ENCODE peak calls at places on chromosomes 1 and 21, in eight cellular contexts. O, I, K, A, C, T, Q and V are unnamed samples.

GRCh38 chr1:70112838-70113237 is 92.5 kb downstream of the LRRC40 start:
- DNase-seq in A (no peak), Q (no peak), T (no peak), I (no peak), K (no peak), C (no peak), O (no peak), V (no peak)

GRCh38 chr1:27491748-27492700 is 2.1 kb upstream of the WASF2 start:
- DNase-seq in O (peak), I (no peak), Q (no peak), C (no peak), T (no peak), K (peak), A (no peak), V (no peak)

GRCh38 chr1:40844887-40845878 is 17.0 kb downstream of the CITED4 start:
- DNase-seq in O (no peak), K (no peak), C (no peak), I (no peak), T (no peak), A (no peak), Q (no peak), V (no peak)

GRCh38 chr1:198876371-198876871 is 237.6 kb downstream of the PTPRC start:
- DNase-seq in T (no peak), K (no peak), I (no peak), Q (no peak), C (no peak), O (peak), A (no peak), V (peak)

GRCh38 chr1:42957880-42958487 is 684 bp downstream of the SLC2A1 start:
- DNase-seq in T (peak), O (peak), A (no peak), C (peak), K (no peak), I (peak), Q (peak), V (peak)

GRCh38 chr1:2468041-2468472 is 8.0 kb upstream of the PLCH2 start:
- DNase-seq in C (no peak), T (peak), K (no peak), A (no peak), I (peak), Q (peak), O (peak), V (no peak)

GRCh38 chr1:48674641-48675040 is 102.0 kb downstream of the BEND5 start:
- DNase-seq in O (peak), C (no peak), A (no peak), I (no peak), K (no peak), Q (no peak), T (no peak), V (no peak)

GRCh38 chr1:48048064-48048463 is 50.9 kb upstream of the TRABD2B start:
- DNase-seq in T (no peak), A (no peak), O (peak), Q (no peak), K (no peak), C (no peak), I (no peak), V (no peak)

GRCh38 chr1:94143809-94144176 is 22.8 kb upstream of the ABCA4 start:
- DNase-seq in Q (no peak), A (no peak), K (no peak), T (no peak), O (no peak), C (no peak), I (no peak), V (no peak)

GRCh38 chr1:91731815-91732214 is 154.1 kb downstream of the TGFBR3 start:
- DNase-seq in C (no peak), O (peak), Q (no peak), A (no peak), T (no peak), K (no peak), I (peak), V (no peak)

GRCh38 chr1:22641906-22642636 is 1.4 kb upstream of the C1QC start:
- DNase-seq in T (peak), A (no peak), K (peak), I (peak), C (peak), O (peak), Q (peak), V (peak)

GRCh38 chr21:45412909-45413581 is 8.1 kb downstream of the COL18A1 start:
- DNase-seq in O (no peak), I (no peak), T (no peak), Q (no peak), K (no peak), C (no peak), A (no peak), V (no peak)

GRCh38 chr1:238469146-238469601 is 578.5 kb upstream of the ZP4 start:
- DNase-seq in O (peak), Q (no peak), K (no peak), I (no peak), A (no peak), C (no peak), T (no peak), V (no peak)

GRCh38 chr1:95249929-95250328 is 15.9 kb downstream of the RWDD3 start:
- DNase-seq in K (no peak), I (no peak), Q (no peak), C (no peak), O (no peak), A (no peak), T (no peak), V (no peak)

GRCh38 chr1:247883346-247883745 is 12.0 kb upstream of the OR2W3 start:
- DNase-seq in Q (no peak), T (no peak), O (no peak), I (no peak), K (no peak), A (no peak), C (no peak), V (no peak)

GRCh38 chr21:46144464-46145070 is 10.8 kb downstream of the FTCD start:
- DNase-seq in I (no peak), O (no peak), K (no peak), T (no peak), C (no peak), A (no peak), Q (no peak), V (no peak)

GRCh38 chr21:33642896-33643657 is 776 bp downstream of the ITSN1 start:
- DNase-seq in I (peak), K (peak), O (peak), C (peak), Q (peak), A (no peak), T (peak), V (peak)

GRCh38 chr1:103525607-103526507 is at the start of gene RNPC3:
- DNase-seq in Q (peak), K (peak), I (peak), O (peak), C (peak), T (peak), A (peak), V (peak)

GRCh38 chr1:44485229-44485932 is 80.3 kb downstream of the RNF220 start:
- DNase-seq in Q (no peak), T (no peak), C (no peak), A (peak), I (no peak), K (no peak), O (peak), V (no peak)

GRCh38 chr1:66353207-66353606 is 180.7 kb upstream of the SGIP1 start:
- DNase-seq in K (no peak), O (no peak), T (no peak), Q (no peak), A (no peak), I (no peak), C (no peak), V (no peak)

GRCh38 chr1:169426174-169426716 is 1.0 kb downstream of the CCDC181 start:
- DNase-seq in Q (no peak), I (no peak), O (no peak), T (no peak), C (no peak), K (no peak), A (no peak), V (peak)

GRCh38 chr1:150295476-150295875 is 1.8 kb downstream of the MRPS21 start:
- DNase-seq in O (no peak), T (no peak), K (no peak), A (no peak), C (no peak), Q (no peak), I (no peak), V (no peak)